ENCODE peak calls at places on chromosome 14, in seven cellular contexts. F, M, S, O, I, K and L are unnamed samples.
A peak's percentile ranks its signal among the peaks of the same experiment; 100 is the strongest.

GRCh38 chr14:103124501-103125001 is 1.3 kb downstream of the TNFAIP2 start:
- DNase-seq in O (no peak), F (no peak), M (no peak), I (no peak), S (no peak), K (no peak), L (no peak)

GRCh38 chr14:70780396-70781075 is 28.8 kb downstream of the MAP3K9 start:
- DNase-seq in M (no peak), O (no peak), I (no peak), F (no peak), K (peak; percentile 66), S (no peak), L (no peak)

GRCh38 chr14:61561144-61561543 is 134.2 kb upstream of the HIF1A start:
- DNase-seq in O (peak; percentile 42), K (no peak), S (no peak), I (peak; percentile 47), M (no peak), F (no peak), L (no peak)

GRCh38 chr14:26775765-26776577 is 178.1 kb upstream of the NOVA1 start:
- DNase-seq in M (no peak), O (no peak), S (no peak), K (no peak), I (no peak), F (no peak), L (no peak)

GRCh38 chr14:64855732-64856527 is 23.8 kb downstream of the SPTB start:
- DNase-seq in M (no peak), K (no peak), O (no peak), F (no peak), S (no peak), I (no peak), L (no peak)

GRCh38 chr14:38339704-38340103 is 83.8 kb upstream of the CLEC14A start:
- DNase-seq in K (no peak), I (no peak), M (no peak), S (no peak), O (no peak), F (no peak), L (no peak)

GRCh38 chr14:37172024-37172869 is at the start of gene SLC25A21:
- DNase-seq in K (no peak), I (no peak), F (peak; percentile 51), M (peak; percentile 86), O (peak; percentile 85), S (peak; percentile 71), L (peak; percentile 92)

GRCh38 chr14:92914087-92914656 is 8.8 kb upstream of the CHGA start:
- DNase-seq in I (no peak), K (no peak), S (no peak), F (peak; percentile 65), O (peak; percentile 40), M (peak; percentile 85), L (peak; percentile 81)

GRCh38 chr14:93909429-93910128 is 17.6 kb upstream of the FAM181A start:
- DNase-seq in O (peak; percentile 89), M (no peak), S (no peak), I (no peak), K (no peak), F (no peak), L (no peak)

GRCh38 chr14:67763158-67763822 is 53.1 kb downstream of the ZFYVE26 start:
- DNase-seq in M (no peak), S (no peak), F (no peak), O (peak; percentile 83), K (no peak), I (no peak), L (peak; percentile 64)

GRCh38 chr14:21978184-21978998 is 304.8 kb upstream of the OR4E1 start:
- DNase-seq in K (no peak), I (peak; percentile 33), M (peak; percentile 84), F (peak; percentile 45), O (peak; percentile 55), S (peak; percentile 16), L (peak; percentile 45)

GRCh38 chr14:51342226-51342625 is 102.2 kb downstream of the TMX1 start:
- DNase-seq in I (no peak), F (no peak), M (no peak), K (no peak), S (no peak), O (peak; percentile 7), L (no peak)

GRCh38 chr14:104827173-104828055 is 26.5 kb downstream of the ZBTB42 start:
- DNase-seq in S (peak; percentile 48), M (peak; percentile 89), K (no peak), F (peak; percentile 74), O (peak; percentile 76), I (peak; percentile 85), L (peak; percentile 75)
- TF ChIP-seq JUND in S (no peak), M (no peak), K (no peak), F (no peak), O (no peak), I (no peak), L (no peak)

GRCh38 chr14:90396342-90397339 is at the start of gene CALM1:
- DNase-seq in I (peak; percentile 97), S (peak; percentile 89), K (peak; percentile 52), F (peak; percentile 80), M (peak; percentile 97), O (peak; percentile 74), L (peak; percentile 91)
- TF ChIP-seq JUND in I (peak; percentile 54), S (peak; percentile 76), K (peak; percentile 76), F (peak; percentile 55), M (no peak), O (no peak), L (no peak)

GRCh38 chr14:20440465-20440864 is 4.5 kb upstream of the KLHL33 start:
- DNase-seq in M (no peak), O (no peak), S (no peak), I (no peak), K (no peak), F (no peak), L (no peak)

GRCh38 chr14:20441466-20441865 is 5.5 kb upstream of the KLHL33 start:
- DNase-seq in S (no peak), M (no peak), I (no peak), O (no peak), K (no peak), F (no peak), L (no peak)

GRCh38 chr14:20438664-20439063 is 2.7 kb upstream of the KLHL33 start:
- DNase-seq in K (no peak), F (no peak), O (no peak), S (no peak), M (no peak), I (no peak), L (no peak)

GRCh38 chr14:20436363-20436755 is 393 bp upstream of the KLHL33 start:
- DNase-seq in I (no peak), F (no peak), O (no peak), M (no peak), S (no peak), K (no peak), L (no peak)

DNA sequence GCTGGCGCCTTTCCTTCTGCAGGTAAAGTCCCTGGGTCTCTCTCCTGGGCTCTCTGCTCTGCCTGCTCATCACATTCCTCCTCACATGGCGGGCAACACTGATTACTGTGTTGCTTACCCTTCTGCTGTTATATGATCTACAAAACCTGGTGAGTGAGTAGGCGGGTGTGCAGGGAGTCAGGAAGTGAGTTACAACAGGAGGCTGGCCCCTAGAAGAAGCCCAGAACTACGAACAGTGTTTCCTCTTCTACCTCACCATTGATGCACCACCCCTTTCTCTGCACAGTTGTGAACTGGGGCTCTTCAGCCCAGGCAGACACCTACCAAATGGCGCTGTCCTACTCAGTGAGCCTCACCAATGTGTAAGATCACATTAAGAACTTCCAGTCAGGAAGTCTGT is 4.9 kb upstream of the KLHL33 start:
- DNase-seq in M (no peak), O (no peak), S (no peak), K (no peak), F (no peak), I (no peak), L (no peak)
- TF ChIP-seq JUND in M (no peak), O (no peak), S (no peak), K (no peak), F (no peak), I (no peak), L (no peak)

GRCh38 chr14:53152909-53153701 is at the start of gene DDHD1:
- DNase-seq in M (peak; percentile 85), I (peak; percentile 96), K (peak; percentile 51), O (peak; percentile 50), S (peak; percentile 48), F (peak; percentile 89), L (peak; percentile 93)

GRCh38 chr14:53151523-53151866 is 1.6 kb downstream of the DDHD1 start:
- DNase-seq in F (no peak), K (no peak), S (no peak), M (no peak), O (no peak), I (no peak), L (no peak)

GRCh38 chr14:53153702-53154112 is 584 bp upstream of the DDHD1 start:
- DNase-seq in I (no peak), K (no peak), M (no peak), S (no peak), F (no peak), O (no peak), L (no peak)

GRCh38 chr14:53151867-53152626 is 1.1 kb downstream of the DDHD1 start:
- DNase-seq in M (peak; percentile 77), I (peak; percentile 81), K (no peak), F (peak; percentile 28), S (peak; percentile 34), O (peak; percentile 29), L (peak; percentile 82)

DNA sequence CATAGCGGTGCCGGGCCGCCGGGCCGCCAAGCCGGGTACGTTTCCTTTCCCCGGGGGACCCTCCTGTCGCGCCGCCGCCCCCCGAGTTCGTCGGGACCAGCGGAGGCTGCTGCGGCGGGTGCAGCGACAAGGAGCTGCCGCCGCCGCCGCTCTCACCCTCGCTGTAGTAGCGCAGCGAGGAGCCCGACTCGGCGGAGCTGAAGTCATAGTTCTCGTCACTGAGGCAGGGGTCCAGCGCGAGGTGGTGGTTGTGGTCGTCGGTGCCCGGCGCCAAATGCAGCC is 555 bp downstream of the DDHD1 start:
- DNase-seq in O (no peak), S (no peak), K (no peak), I (no peak), M (no peak), F (no peak), L (no peak)
- TF ChIP-seq JUND in O (no peak), S (no peak), K (no peak), I (no peak), M (no peak), F (no peak), L (no peak)